ENCODE peak calls at places on chromosomes 1 and 21, in ten cellular contexts. One of them, this sample, is unnamed.

GRCh38 chr1:243784506-243784905 is 65.5 kb downstream of the AKT3 start:
- DNase-seq in NCI-H69: no peak
- DNase-seq in C1 segment of cervical spinal cord: no peak
- DNase-seq in MM.1S: no peak
- DNase-seq in stimulated activated CD4-positive, alpha-beta T cell treated with anti-CD3 and anti-CD28 coated beads, Interleukin-4, amount 100 ng/mL, for 24 hours: no peak
- DNase-seq in activated naive CD4-positive, alpha-beta T cell: no peak
- DNase-seq in lower lobe of right lung: peak; percentile 25
- DNase-seq in epithelial cell of esophagus: no peak
- DNase-seq in heart left ventricle: no peak
- DNase-seq in EL: no peak
- DNase-seq in this sample: no peak

GRCh38 chr1:150876111-150876434 is 326 bp downstream of the ARNT start:
- DNase-seq in EL: peak; percentile 62
- DNase-seq in stimulated activated CD4-positive, alpha-beta T cell treated with anti-CD3 and anti-CD28 coated beads, Interleukin-4, amount 100 ng/mL, for 24 hours: no peak
- DNase-seq in epithelial cell of esophagus: peak; percentile 51
- DNase-seq in C1 segment of cervical spinal cord: no peak
- DNase-seq in MM.1S: peak; percentile 49
- DNase-seq in heart left ventricle: no peak
- DNase-seq in activated naive CD4-positive, alpha-beta T cell: no peak
- DNase-seq in lower lobe of right lung: no peak
- DNase-seq in NCI-H69: no peak
- DNase-seq in this sample: no peak

GRCh38 chr1:219794085-219794743 is 134.1 kb downstream of the SLC30A10 start:
- DNase-seq in heart left ventricle: no peak
- DNase-seq in EL: no peak
- DNase-seq in C1 segment of cervical spinal cord: no peak
- DNase-seq in epithelial cell of esophagus: no peak
- DNase-seq in stimulated activated CD4-positive, alpha-beta T cell treated with anti-CD3 and anti-CD28 coated beads, Interleukin-4, amount 100 ng/mL, for 24 hours: no peak
- DNase-seq in lower lobe of right lung: no peak
- DNase-seq in activated naive CD4-positive, alpha-beta T cell: no peak
- DNase-seq in NCI-H69: no peak
- DNase-seq in MM.1S: no peak
- DNase-seq in this sample: no peak

GRCh38 chr1:158146739-158147138 is 34.0 kb upstream of the CD1D start:
- DNase-seq in heart left ventricle: peak; percentile 43
- DNase-seq in EL: peak; percentile 35
- DNase-seq in C1 segment of cervical spinal cord: no peak
- DNase-seq in lower lobe of right lung: no peak
- DNase-seq in activated naive CD4-positive, alpha-beta T cell: no peak
- DNase-seq in MM.1S: no peak
- DNase-seq in stimulated activated CD4-positive, alpha-beta T cell treated with anti-CD3 and anti-CD28 coated beads, Interleukin-4, amount 100 ng/mL, for 24 hours: no peak
- DNase-seq in NCI-H69: no peak
- DNase-seq in epithelial cell of esophagus: peak; percentile 96
- DNase-seq in this sample: no peak

GRCh38 chr1:54421101-54421504 is 14.9 kb upstream of the SSBP3 start:
- DNase-seq in epithelial cell of esophagus: peak; percentile 73
- DNase-seq in stimulated activated CD4-positive, alpha-beta T cell treated with anti-CD3 and anti-CD28 coated beads, Interleukin-4, amount 100 ng/mL, for 24 hours: no peak
- DNase-seq in lower lobe of right lung: no peak
- DNase-seq in activated naive CD4-positive, alpha-beta T cell: no peak
- DNase-seq in EL: peak; percentile 46
- DNase-seq in MM.1S: no peak
- DNase-seq in heart left ventricle: no peak
- DNase-seq in NCI-H69: peak; percentile 31
- DNase-seq in C1 segment of cervical spinal cord: no peak
- DNase-seq in this sample: no peak

GRCh38 chr21:21921410-21922232 is 923.4 kb downstream of the NCAM2 start:
- DNase-seq in epithelial cell of esophagus: peak; percentile 17
- DNase-seq in lower lobe of right lung: no peak
- DNase-seq in stimulated activated CD4-positive, alpha-beta T cell treated with anti-CD3 and anti-CD28 coated beads, Interleukin-4, amount 100 ng/mL, for 24 hours: no peak
- DNase-seq in NCI-H69: peak; percentile 81
- DNase-seq in EL: peak; percentile 27
- DNase-seq in C1 segment of cervical spinal cord: no peak
- DNase-seq in MM.1S: peak; percentile 68
- DNase-seq in heart left ventricle: no peak
- DNase-seq in activated naive CD4-positive, alpha-beta T cell: no peak
- DNase-seq in this sample: no peak

GRCh38 chr1:172905452-172905851 is 145.3 kb downstream of the TNFSF18 start:
- DNase-seq in EL: peak; percentile 52
- DNase-seq in NCI-H69: no peak
- DNase-seq in MM.1S: no peak
- DNase-seq in heart left ventricle: no peak
- DNase-seq in C1 segment of cervical spinal cord: no peak
- DNase-seq in activated naive CD4-positive, alpha-beta T cell: no peak
- DNase-seq in epithelial cell of esophagus: no peak
- DNase-seq in lower lobe of right lung: no peak
- DNase-seq in stimulated activated CD4-positive, alpha-beta T cell treated with anti-CD3 and anti-CD28 coated beads, Interleukin-4, amount 100 ng/mL, for 24 hours: no peak
- DNase-seq in this sample: no peak

GRCh38 chr1:53077599-53077965 is 15.6 kb downstream of the PODN start:
- DNase-seq in EL: no peak
- DNase-seq in lower lobe of right lung: peak; percentile 22
- DNase-seq in NCI-H69: no peak
- DNase-seq in stimulated activated CD4-positive, alpha-beta T cell treated with anti-CD3 and anti-CD28 coated beads, Interleukin-4, amount 100 ng/mL, for 24 hours: no peak
- DNase-seq in MM.1S: no peak
- DNase-seq in heart left ventricle: peak; percentile 24
- DNase-seq in C1 segment of cervical spinal cord: no peak
- DNase-seq in activated naive CD4-positive, alpha-beta T cell: no peak
- DNase-seq in epithelial cell of esophagus: no peak
- DNase-seq in this sample: no peak

GRCh38 chr1:51624851-51625250 is 8.0 kb downstream of the OSBPL9 start:
- DNase-seq in stimulated activated CD4-positive, alpha-beta T cell treated with anti-CD3 and anti-CD28 coated beads, Interleukin-4, amount 100 ng/mL, for 24 hours: no peak
- DNase-seq in C1 segment of cervical spinal cord: no peak
- DNase-seq in EL: no peak
- DNase-seq in NCI-H69: no peak
- DNase-seq in MM.1S: no peak
- DNase-seq in lower lobe of right lung: no peak
- DNase-seq in heart left ventricle: no peak
- DNase-seq in epithelial cell of esophagus: no peak
- DNase-seq in activated naive CD4-positive, alpha-beta T cell: no peak
- DNase-seq in this sample: no peak

GRCh38 chr1:87598429-87598828 is 269.7 kb downstream of the LMO4 start:
- DNase-seq in stimulated activated CD4-positive, alpha-beta T cell treated with anti-CD3 and anti-CD28 coated beads, Interleukin-4, amount 100 ng/mL, for 24 hours: no peak
- DNase-seq in epithelial cell of esophagus: no peak
- DNase-seq in NCI-H69: peak; percentile 33
- DNase-seq in C1 segment of cervical spinal cord: no peak
- DNase-seq in heart left ventricle: no peak
- DNase-seq in activated naive CD4-positive, alpha-beta T cell: no peak
- DNase-seq in MM.1S: no peak
- DNase-seq in lower lobe of right lung: no peak
- DNase-seq in EL: no peak
- DNase-seq in this sample: no peak

GRCh38 chr1:215600867-215601266 is 33.8 kb downstream of the KCTD3 start:
- DNase-seq in MM.1S: no peak
- DNase-seq in activated naive CD4-positive, alpha-beta T cell: no peak
- DNase-seq in EL: no peak
- DNase-seq in lower lobe of right lung: no peak
- DNase-seq in C1 segment of cervical spinal cord: no peak
- DNase-seq in epithelial cell of esophagus: no peak
- DNase-seq in NCI-H69: no peak
- DNase-seq in heart left ventricle: no peak
- DNase-seq in stimulated activated CD4-positive, alpha-beta T cell treated with anti-CD3 and anti-CD28 coated beads, Interleukin-4, amount 100 ng/mL, for 24 hours: no peak
- DNase-seq in this sample: no peak